ENCODE peak calls at places on chromosomes 11 and 22, in nine cellular contexts. X, F, V, N, T, D, E, Z and L are unnamed samples. For H3K36me3, the result is how much of the 10 kb centered on the place peaks cover.

GRCh38 chr11:79192836-79193235 is 248.0 kb downstream of the TENM4 start:
- DNase-seq in X (no peak), F (no peak), V (no peak), N (no peak), T (no peak), D (no peak), E (no peak), Z (no peak), L (no peak)

GRCh38 chr22:41613456-41613855 is 7.4 kb downstream of the DESI1 start:
- DNase-seq in X (no peak), F (no peak), V (no peak), N (no peak), T (no peak), D (no peak), E (no peak), Z (no peak), L (no peak)

GRCh38 chr11:68269414-68270081 is 2.2 kb downstream of the C11orf24 start:
- DNase-seq in X (no peak), F (no peak), V (no peak), N (no peak), T (no peak), D (peak), E (no peak), Z (peak), L (peak)

GRCh38 chr11:132540586-132540985 is 991.7 kb downstream of the OPCML start:
- DNase-seq in X (no peak), F (no peak), V (no peak), N (no peak), T (no peak), D (no peak), E (no peak), Z (no peak), L (no peak)

GRCh38 chr22:44127353-44127752 is 53.4 kb upstream of the PARVG start:
- DNase-seq in X (no peak), F (no peak), V (no peak), N (peak), T (no peak), D (no peak), E (peak), Z (no peak), L (no peak)

GRCh38 chr11:68677432-68677831 is 6.9 kb upstream of the GAL start:
- DNase-seq in X (peak), F (peak), V (peak), N (no peak), T (no peak), D (peak), E (peak), Z (no peak), L (peak)

GRCh38 chr11:43681543-43681942 is 1.0 kb downstream of the HSD17B12 start:
- DNase-seq in X (peak), F (no peak), V (no peak), N (no peak), T (no peak), D (peak), E (no peak), Z (no peak), L (no peak)

GRCh38 chr22:24758164-24758799 is 16.2 kb downstream of the PIWIL3 start:
- DNase-seq in X (peak), F (no peak), V (peak), N (peak), T (peak), D (peak), E (peak), Z (peak), L (peak)

GRCh38 chr11:15224466-15224865 is 109.7 kb downstream of the INSC start:
- DNase-seq in X (no peak), F (no peak), V (no peak), N (no peak), T (no peak), D (no peak), E (no peak), Z (no peak), L (no peak)

GRCh38 chr11:62708423-62709261 is 1.2 kb downstream of the GNG3 start:
- DNase-seq in X (no peak), F (no peak), V (no peak), N (peak), T (peak), D (no peak), E (no peak), Z (peak), L (no peak)

GRCh38 chr22:17109976-17110375 is 11.2 kb downstream of the TMEM121B start:
- DNase-seq in X (no peak), F (no peak), V (no peak), N (no peak), T (no peak), D (no peak), E (no peak), Z (no peak), L (no peak)

GRCh38 chr11:64800633-64801464 is 2.2 kb downstream of the MAP4K2 start:
- DNase-seq in X (no peak), F (peak), V (peak), N (no peak), T (no peak), D (no peak), E (no peak), Z (no peak), L (no peak)

GRCh38 chr11:122910775-122911174 is 28.2 kb downstream of the JHY start:
- DNase-seq in X (peak), F (no peak), V (no peak), N (no peak), T (no peak), D (peak), E (no peak), Z (no peak), L (peak)

GRCh38 chr11:34870548-34871209 is 45.5 kb downstream of the APIP start:
- DNase-seq in X (no peak), F (no peak), V (no peak), N (no peak), T (no peak), D (no peak), E (no peak), Z (no peak), L (no peak)

GRCh38 chr11:19315511-19315910 is 74.8 kb upstream of the E2F8 start:
- DNase-seq in X (no peak), F (peak), V (no peak), N (no peak), T (no peak), D (no peak), E (no peak), Z (no peak), L (no peak)

GRCh38 chr11:117094776-117095175 is 3.5 kb downstream of the SIK3 start:
- DNase-seq in X (no peak), F (no peak), V (no peak), N (peak), T (no peak), D (peak), E (no peak), Z (no peak), L (no peak)

GRCh38 chr22:30873086-30873650 is 95.4 kb downstream of the MORC2 start:
- DNase-seq in X (no peak), F (peak), V (no peak), N (no peak), T (no peak), D (no peak), E (no peak), Z (no peak), L (no peak)

GRCh38 chr11:82315093-82315492 is 418.6 kb downstream of the FAM181B start:
- DNase-seq in X (peak), F (no peak), V (no peak), N (peak), T (no peak), D (no peak), E (no peak), Z (peak), L (peak)

GRCh38 chr22:48173061-48173849 is 1410.8 kb downstream of the TBC1D22A start:
- DNase-seq in X (no peak), F (no peak), V (no peak), N (no peak), T (no peak), D (no peak), E (no peak), Z (no peak), L (no peak)

GRCh38 chr22:24128631-24129601 is 52.4 kb upstream of the SUSD2 start:
- DNase-seq in X (no peak), F (peak), V (no peak), N (no peak), T (no peak), D (no peak), E (no peak), Z (no peak), L (no peak)

GRCh38 chr11:126725521-126725920 is 275.0 kb downstream of the KIRREL3 start:
- DNase-seq in X (no peak), F (no peak), V (no peak), N (no peak), T (no peak), D (no peak), E (no peak), Z (no peak), L (no peak)

GRCh38 chr11:100681064-100681502 is 6.0 kb upstream of the ARHGAP42 start:
- DNase-seq in X (no peak), F (peak), V (peak), N (peak), T (no peak), D (peak), E (peak), Z (peak), L (peak)

GRCh38 chr22:49735411-49736311 is 92.0 kb downstream of the BRD1 start:
- DNase-seq in X (peak), F (peak), V (peak), N (peak), T (no peak), D (no peak), E (no peak), Z (no peak), L (no peak)

GRCh38 chr11:111586305-111586915 is 15.8 kb upstream of the SIK2 start:
- DNase-seq in X (peak), F (no peak), V (peak), N (peak), T (peak), D (peak), E (peak), Z (no peak), L (peak)

GRCh38 chr11:77086521-77087472 is 15.8 kb upstream of the OMP start:
- DNase-seq in X (no peak), F (peak), V (no peak), N (peak), T (no peak), D (no peak), E (no peak), Z (no peak), L (no peak)

GRCh38 chr11:117841582-117842031 is 17.1 kb upstream of the FXYD2 start:
- DNase-seq in X (no peak), F (no peak), V (no peak), N (no peak), T (no peak), D (no peak), E (no peak), Z (no peak), L (peak)

GRCh38 chr11:45182902-45183301 is 36.5 kb downstream of the PRDM11 start:
- DNase-seq in X (peak), F (no peak), V (peak), N (peak), T (peak), D (peak), E (no peak), Z (no peak), L (peak)

GRCh38 chr11:36449566-36450390 is 60.3 kb downstream of the TRAF6 start:
- DNase-seq in X (no peak), F (no peak), V (no peak), N (no peak), T (no peak), D (peak), E (no peak), Z (no peak), L (no peak)

GRCh38 chr22:27802389-27803079 is 978 bp upstream of the MN1 start:
- DNase-seq in X (no peak), F (no peak), V (no peak), N (no peak), T (no peak), D (no peak), E (no peak), Z (no peak), L (no peak)

DNA sequence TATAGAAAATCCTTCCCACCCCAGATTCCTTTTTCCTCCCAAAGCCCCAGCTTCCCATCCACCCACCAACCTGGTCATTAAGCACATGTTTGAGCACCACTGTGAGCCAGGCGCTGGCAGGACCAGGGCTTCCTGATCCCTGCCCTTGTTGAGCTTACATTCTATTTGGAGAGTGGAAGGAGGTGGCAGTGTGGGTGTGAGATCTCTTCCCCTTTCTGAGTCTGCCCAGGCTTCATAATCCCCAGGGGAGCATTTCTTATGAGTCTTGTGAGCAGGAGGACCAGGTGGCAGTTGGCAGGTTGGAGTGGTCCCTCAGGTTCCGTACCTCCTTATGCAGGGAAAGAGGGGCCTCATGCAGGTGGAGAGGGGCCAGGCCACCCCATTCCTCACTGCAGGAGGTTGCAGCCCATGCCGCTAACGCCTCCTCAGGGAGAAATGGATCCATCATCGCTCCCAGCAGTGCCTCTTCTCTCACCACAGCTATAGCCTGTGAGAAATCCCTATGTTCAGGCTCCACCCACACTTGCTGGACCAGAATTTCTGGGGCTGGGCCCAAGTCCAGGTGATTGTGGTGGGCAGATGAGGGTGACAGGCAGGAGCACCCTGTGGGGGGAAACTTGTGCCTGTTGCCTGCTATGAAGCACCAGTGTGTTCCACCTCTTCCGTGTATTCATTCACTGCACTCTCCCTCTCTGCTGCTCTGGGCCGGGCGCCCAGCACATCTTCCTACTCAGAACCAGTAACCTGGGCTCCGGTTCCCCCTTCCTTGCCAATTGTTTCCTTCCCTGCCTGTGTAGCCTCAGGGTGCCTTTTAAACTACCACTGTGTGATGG is 23.5 kb downstream of the UBE2L3 start:
- DNase-seq in X (no peak), F (no peak), V (no peak), N (no peak), T (no peak), D (no peak), E (no peak), Z (no peak), L (no peak)
- H3K36me3 ChIP-seq in X (under half), F (under half), V (half or more), N (under half), T (under half), D (under half), E (under half), Z (under half), L (under half)

GRCh38 chr22:29734429-29734828 is 14.6 kb downstream of the CABP7 start:
- DNase-seq in X (no peak), F (no peak), V (no peak), N (no peak), T (no peak), D (no peak), E (no peak), Z (no peak), L (no peak)

GRCh38 chr22:29737251-29738117 is 17.7 kb downstream of the CABP7 start:
- DNase-seq in X (no peak), F (peak), V (no peak), N (no peak), T (no peak), D (peak), E (no peak), Z (no peak), L (no peak)

GRCh38 chr22:29738118-29738815 is 18.5 kb downstream of the CABP7 start:
- DNase-seq in X (no peak), F (peak), V (no peak), N (no peak), T (no peak), D (no peak), E (no peak), Z (no peak), L (no peak)

GRCh38 chr22:29733362-29734322 is 13.8 kb downstream of the CABP7 start:
- DNase-seq in X (peak), F (no peak), V (no peak), N (peak), T (no peak), D (peak), E (no peak), Z (no peak), L (no peak)

GRCh38 chr22:29734853-29735252 is 15.1 kb downstream of the CABP7 start:
- DNase-seq in X (no peak), F (no peak), V (no peak), N (no peak), T (no peak), D (no peak), E (no peak), Z (no peak), L (no peak)
- TF ChIP-seq CTCF in X (no peak), F (no peak), V (no peak), N (no peak), T (no peak), D (no peak), E (no peak), Z (no peak), L (no peak)

DNA sequence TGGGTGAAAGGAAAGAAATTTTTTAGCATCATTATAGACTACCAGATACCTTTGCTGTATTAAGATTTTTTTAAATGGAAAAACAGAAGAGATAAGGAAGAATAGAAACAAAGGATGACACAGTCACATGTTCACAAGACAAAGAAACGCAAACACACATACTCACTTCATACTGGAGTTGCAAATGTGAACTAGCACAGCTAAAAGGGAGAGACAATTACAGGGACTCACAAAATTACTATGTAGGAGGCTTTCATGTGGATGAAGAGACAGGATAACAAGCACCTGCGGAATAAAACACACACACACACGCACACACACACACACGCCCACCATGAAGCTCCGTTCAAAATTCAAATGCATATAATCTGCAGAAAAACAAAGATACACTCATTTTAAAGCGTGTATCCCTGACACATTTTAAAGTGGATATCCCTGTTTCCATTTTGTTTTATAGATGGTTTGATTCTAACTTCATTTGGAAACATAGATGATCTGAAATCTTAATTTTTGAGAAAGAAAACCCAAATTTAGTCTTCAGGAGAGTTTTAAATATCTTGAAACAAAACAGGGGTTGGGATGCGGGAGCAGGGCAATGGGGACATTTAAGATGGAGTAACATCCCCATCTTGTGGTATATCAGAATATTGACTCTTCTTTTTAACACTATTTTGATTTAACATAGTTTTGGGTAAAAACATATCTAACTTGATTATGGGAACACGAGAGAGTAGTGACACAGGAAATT is 36.7 kb downstream of the JRKL start:
- DNase-seq in X (peak), F (no peak), V (peak), N (no peak), T (no peak), D (peak), E (no peak), Z (no peak), L (peak)
- H3K4me3 ChIP-seq in X (no peak), F (no peak), V (no peak), N (no peak), T (no peak), D (peak), E (no peak), Z (no peak), L (no peak)

DNA sequence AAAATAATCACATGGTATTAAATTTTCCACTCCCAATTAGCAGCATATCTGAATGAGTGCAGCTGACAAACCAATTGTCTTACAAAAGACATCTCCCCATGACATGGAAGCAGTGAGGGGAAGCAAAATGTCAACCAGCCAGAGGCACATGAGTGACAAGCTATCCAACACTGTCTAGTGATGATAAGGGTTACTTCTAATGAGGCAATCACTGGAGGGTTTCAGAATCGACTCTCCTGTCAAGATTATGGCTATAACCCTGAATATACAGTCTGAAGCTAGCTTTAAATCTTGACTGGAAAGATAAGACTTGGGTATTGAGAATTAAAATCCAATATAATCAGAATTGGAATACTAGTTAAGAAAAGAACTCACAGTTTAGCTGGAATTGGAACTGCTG is 50.3 kb downstream of the AMBRA1 start:
- DNase-seq in X (no peak), F (no peak), V (peak), N (no peak), T (no peak), D (no peak), E (no peak), Z (no peak), L (no peak)
- H3K36me3 ChIP-seq in X (half or more), F (under half), V (half or more), N (under half), T (under half), D (under half), E (under half), Z (under half), L (under half)

GRCh38 chr11:12882670-12883069 is 126.4 kb upstream of the RASSF10 start:
- DNase-seq in X (no peak), F (no peak), V (no peak), N (no peak), T (no peak), D (no peak), E (no peak), Z (no peak), L (no peak)

GRCh38 chr11:12871788-12872321 is 137.3 kb upstream of the RASSF10 start:
- DNase-seq in X (no peak), F (no peak), V (no peak), N (no peak), T (no peak), D (no peak), E (no peak), Z (peak), L (no peak)

GRCh38 chr11:12876340-12876739 is 132.8 kb upstream of the RASSF10 start:
- DNase-seq in X (no peak), F (no peak), V (peak), N (no peak), T (no peak), D (peak), E (no peak), Z (no peak), L (no peak)

GRCh38 chr11:12880327-12880726 is 128.8 kb upstream of the RASSF10 start:
- DNase-seq in X (no peak), F (no peak), V (no peak), N (no peak), T (no peak), D (no peak), E (no peak), Z (no peak), L (no peak)

GRCh38 chr11:12876988-12877387 is 132.1 kb upstream of the RASSF10 start:
- DNase-seq in X (no peak), F (no peak), V (peak), N (no peak), T (no peak), D (no peak), E (no peak), Z (no peak), L (no peak)
- TF ChIP-seq CTCF in X (no peak), F (no peak), V (no peak), N (no peak), T (no peak), D (no peak), E (no peak), Z (no peak), L (no peak)

GRCh38 chr11:73149105-73149504 is 7.0 kb upstream of the FCHSD2 start:
- DNase-seq in X (peak), F (no peak), V (no peak), N (no peak), T (no peak), D (no peak), E (peak), Z (no peak), L (no peak)
- H3K4me3 ChIP-seq in X (no peak), F (no peak), V (no peak), N (no peak), T (no peak), D (no peak), E (peak), Z (no peak), L (no peak)

GRCh38 chr11:9980931-9981330 is 313.1 kb downstream of the SBF2 start:
- DNase-seq in X (no peak), F (no peak), V (no peak), N (no peak), T (no peak), D (no peak), E (no peak), Z (no peak), L (no peak)
- H3K36me3 ChIP-seq in X (under half), F (under half), V (under half), N (under half), T (under half), D (under half), E (under half), Z (under half), L (under half)